ENCODE peak calls at places on chromosome 3, in nine cellular contexts. One of them, this sample, is unnamed.

GRCh38 chr3:9156604-9157003 is 92.8 kb downstream of the SRGAP3 start:
- DNase-seq in cardiac muscle cell: no peak
- DNase-seq in T follicular helper cell: no peak
- DNase-seq in stimulated activated effector memory CD8-positive, alpha-beta T cell treated with anti-CD3 and anti-CD28 coated beads, Interleukin-12 subunit alpha, Interleukin-12 subunit beta, amount 100 ng/mL, for 72 hours: no peak
- DNase-seq in retina: no peak
- DNase-seq in WTC11: no peak
- DNase-seq in neural progenitor cell: no peak
- DNase-seq in H4: no peak
- DNase-seq in stimulated activated CD8-positive, alpha-beta memory T cell treated with anti-CD3 and anti-CD28 coated beads, Interleukin-4, amount 100 ng/mL, for 24 hours: no peak
- DNase-seq in this sample: no peak

GRCh38 chr3:188881954-188882641 is 289.7 kb upstream of the TPRG1 start:
- DNase-seq in cardiac muscle cell: no peak
- DNase-seq in T follicular helper cell: no peak
- DNase-seq in stimulated activated effector memory CD8-positive, alpha-beta T cell treated with anti-CD3 and anti-CD28 coated beads, Interleukin-12 subunit alpha, Interleukin-12 subunit beta, amount 100 ng/mL, for 72 hours: no peak
- DNase-seq in retina: no peak
- DNase-seq in WTC11: no peak
- DNase-seq in neural progenitor cell: no peak
- DNase-seq in H4: peak
- DNase-seq in stimulated activated CD8-positive, alpha-beta memory T cell treated with anti-CD3 and anti-CD28 coated beads, Interleukin-4, amount 100 ng/mL, for 24 hours: no peak
- DNase-seq in this sample: no peak

GRCh38 chr3:142863010-142863787 is 25.7 kb downstream of the PCOLCE2 start:
- DNase-seq in cardiac muscle cell: no peak
- DNase-seq in T follicular helper cell: no peak
- DNase-seq in stimulated activated effector memory CD8-positive, alpha-beta T cell treated with anti-CD3 and anti-CD28 coated beads, Interleukin-12 subunit alpha, Interleukin-12 subunit beta, amount 100 ng/mL, for 72 hours: no peak
- DNase-seq in retina: no peak
- DNase-seq in WTC11: no peak
- DNase-seq in neural progenitor cell: peak
- DNase-seq in H4: peak
- DNase-seq in stimulated activated CD8-positive, alpha-beta memory T cell treated with anti-CD3 and anti-CD28 coated beads, Interleukin-4, amount 100 ng/mL, for 24 hours: no peak
- DNase-seq in this sample: no peak

GRCh38 chr3:110180733-110181132 is 843.4 kb upstream of the DPPA4 start:
- DNase-seq in cardiac muscle cell: no peak
- DNase-seq in T follicular helper cell: no peak
- DNase-seq in stimulated activated effector memory CD8-positive, alpha-beta T cell treated with anti-CD3 and anti-CD28 coated beads, Interleukin-12 subunit alpha, Interleukin-12 subunit beta, amount 100 ng/mL, for 72 hours: no peak
- DNase-seq in retina: no peak
- DNase-seq in WTC11: no peak
- DNase-seq in neural progenitor cell: no peak
- DNase-seq in H4: no peak
- DNase-seq in stimulated activated CD8-positive, alpha-beta memory T cell treated with anti-CD3 and anti-CD28 coated beads, Interleukin-4, amount 100 ng/mL, for 24 hours: no peak
- DNase-seq in this sample: no peak

GRCh38 chr3:12658593-12659058 is 5.3 kb downstream of the RAF1 start:
- DNase-seq in cardiac muscle cell: peak
- DNase-seq in T follicular helper cell: no peak
- DNase-seq in stimulated activated effector memory CD8-positive, alpha-beta T cell treated with anti-CD3 and anti-CD28 coated beads, Interleukin-12 subunit alpha, Interleukin-12 subunit beta, amount 100 ng/mL, for 72 hours: no peak
- DNase-seq in retina: no peak
- DNase-seq in WTC11: no peak
- DNase-seq in neural progenitor cell: no peak
- DNase-seq in H4: peak
- DNase-seq in stimulated activated CD8-positive, alpha-beta memory T cell treated with anti-CD3 and anti-CD28 coated beads, Interleukin-4, amount 100 ng/mL, for 24 hours: no peak
- DNase-seq in this sample: no peak

GRCh38 chr3:116863842-116864626 is 154.5 kb downstream of the TUSC7 start:
- DNase-seq in cardiac muscle cell: peak
- DNase-seq in T follicular helper cell: no peak
- DNase-seq in stimulated activated effector memory CD8-positive, alpha-beta T cell treated with anti-CD3 and anti-CD28 coated beads, Interleukin-12 subunit alpha, Interleukin-12 subunit beta, amount 100 ng/mL, for 72 hours: no peak
- DNase-seq in retina: peak
- DNase-seq in WTC11: peak
- DNase-seq in neural progenitor cell: peak
- DNase-seq in H4: peak
- DNase-seq in stimulated activated CD8-positive, alpha-beta memory T cell treated with anti-CD3 and anti-CD28 coated beads, Interleukin-4, amount 100 ng/mL, for 24 hours: no peak
- DNase-seq in this sample: no peak

GRCh38 chr3:13647314-13648059 is 98.6 kb downstream of the FBLN2 start:
- DNase-seq in cardiac muscle cell: no peak
- DNase-seq in T follicular helper cell: no peak
- DNase-seq in stimulated activated effector memory CD8-positive, alpha-beta T cell treated with anti-CD3 and anti-CD28 coated beads, Interleukin-12 subunit alpha, Interleukin-12 subunit beta, amount 100 ng/mL, for 72 hours: no peak
- DNase-seq in retina: no peak
- DNase-seq in WTC11: no peak
- DNase-seq in neural progenitor cell: no peak
- DNase-seq in H4: no peak
- DNase-seq in stimulated activated CD8-positive, alpha-beta memory T cell treated with anti-CD3 and anti-CD28 coated beads, Interleukin-4, amount 100 ng/mL, for 24 hours: no peak
- DNase-seq in this sample: no peak

GRCh38 chr3:25151497-25151896 is 276.6 kb upstream of the RARB start:
- DNase-seq in cardiac muscle cell: no peak
- DNase-seq in T follicular helper cell: no peak
- DNase-seq in stimulated activated effector memory CD8-positive, alpha-beta T cell treated with anti-CD3 and anti-CD28 coated beads, Interleukin-12 subunit alpha, Interleukin-12 subunit beta, amount 100 ng/mL, for 72 hours: no peak
- DNase-seq in retina: no peak
- DNase-seq in WTC11: no peak
- DNase-seq in neural progenitor cell: no peak
- DNase-seq in H4: peak
- DNase-seq in stimulated activated CD8-positive, alpha-beta memory T cell treated with anti-CD3 and anti-CD28 coated beads, Interleukin-4, amount 100 ng/mL, for 24 hours: no peak
- DNase-seq in this sample: no peak

GRCh38 chr3:186381424-186382216 is 19.6 kb upstream of the DGKG start:
- DNase-seq in cardiac muscle cell: no peak
- DNase-seq in T follicular helper cell: no peak
- DNase-seq in stimulated activated effector memory CD8-positive, alpha-beta T cell treated with anti-CD3 and anti-CD28 coated beads, Interleukin-12 subunit alpha, Interleukin-12 subunit beta, amount 100 ng/mL, for 72 hours: no peak
- DNase-seq in retina: no peak
- DNase-seq in WTC11: no peak
- DNase-seq in neural progenitor cell: no peak
- DNase-seq in H4: no peak
- DNase-seq in stimulated activated CD8-positive, alpha-beta memory T cell treated with anti-CD3 and anti-CD28 coated beads, Interleukin-4, amount 100 ng/mL, for 24 hours: no peak
- DNase-seq in this sample: no peak

GRCh38 chr3:155138677-155139076 is 58.6 kb downstream of the MME start:
- DNase-seq in cardiac muscle cell: no peak
- DNase-seq in T follicular helper cell: no peak
- DNase-seq in stimulated activated effector memory CD8-positive, alpha-beta T cell treated with anti-CD3 and anti-CD28 coated beads, Interleukin-12 subunit alpha, Interleukin-12 subunit beta, amount 100 ng/mL, for 72 hours: no peak
- DNase-seq in retina: no peak
- DNase-seq in WTC11: no peak
- DNase-seq in neural progenitor cell: no peak
- DNase-seq in H4: no peak
- DNase-seq in stimulated activated CD8-positive, alpha-beta memory T cell treated with anti-CD3 and anti-CD28 coated beads, Interleukin-4, amount 100 ng/mL, for 24 hours: no peak
- DNase-seq in this sample: no peak

GRCh38 chr3:176595307-176595706 is 602.0 kb downstream of the TBL1XR1 start:
- DNase-seq in cardiac muscle cell: no peak
- DNase-seq in T follicular helper cell: no peak
- DNase-seq in stimulated activated effector memory CD8-positive, alpha-beta T cell treated with anti-CD3 and anti-CD28 coated beads, Interleukin-12 subunit alpha, Interleukin-12 subunit beta, amount 100 ng/mL, for 72 hours: no peak
- DNase-seq in retina: no peak
- DNase-seq in WTC11: no peak
- DNase-seq in neural progenitor cell: no peak
- DNase-seq in H4: no peak
- DNase-seq in stimulated activated CD8-positive, alpha-beta memory T cell treated with anti-CD3 and anti-CD28 coated beads, Interleukin-4, amount 100 ng/mL, for 24 hours: no peak
- DNase-seq in this sample: no peak

GRCh38 chr3:153284282-153284938 is 122.4 kb downstream of the RAP2B start:
- DNase-seq in cardiac muscle cell: no peak
- DNase-seq in T follicular helper cell: peak
- DNase-seq in stimulated activated effector memory CD8-positive, alpha-beta T cell treated with anti-CD3 and anti-CD28 coated beads, Interleukin-12 subunit alpha, Interleukin-12 subunit beta, amount 100 ng/mL, for 72 hours: no peak
- DNase-seq in retina: no peak
- DNase-seq in WTC11: no peak
- DNase-seq in neural progenitor cell: no peak
- DNase-seq in H4: peak
- DNase-seq in stimulated activated CD8-positive, alpha-beta memory T cell treated with anti-CD3 and anti-CD28 coated beads, Interleukin-4, amount 100 ng/mL, for 24 hours: peak
- DNase-seq in this sample: no peak

GRCh38 chr3:15064299-15064834 is 748 bp downstream of the MRPS25 start:
- DNase-seq in cardiac muscle cell: no peak
- DNase-seq in T follicular helper cell: no peak
- DNase-seq in stimulated activated effector memory CD8-positive, alpha-beta T cell treated with anti-CD3 and anti-CD28 coated beads, Interleukin-12 subunit alpha, Interleukin-12 subunit beta, amount 100 ng/mL, for 72 hours: no peak
- DNase-seq in retina: peak
- DNase-seq in WTC11: no peak
- DNase-seq in neural progenitor cell: peak
- DNase-seq in H4: no peak
- DNase-seq in stimulated activated CD8-positive, alpha-beta memory T cell treated with anti-CD3 and anti-CD28 coated beads, Interleukin-4, amount 100 ng/mL, for 24 hours: no peak
- DNase-seq in this sample: no peak

GRCh38 chr3:41846850-41847249 is 115.1 kb downstream of the ULK4 start:
- DNase-seq in cardiac muscle cell: no peak
- DNase-seq in T follicular helper cell: no peak
- DNase-seq in stimulated activated effector memory CD8-positive, alpha-beta T cell treated with anti-CD3 and anti-CD28 coated beads, Interleukin-12 subunit alpha, Interleukin-12 subunit beta, amount 100 ng/mL, for 72 hours: no peak
- DNase-seq in retina: no peak
- DNase-seq in WTC11: no peak
- DNase-seq in neural progenitor cell: no peak
- DNase-seq in H4: no peak
- DNase-seq in stimulated activated CD8-positive, alpha-beta memory T cell treated with anti-CD3 and anti-CD28 coated beads, Interleukin-4, amount 100 ng/mL, for 24 hours: no peak
- DNase-seq in this sample: no peak

GRCh38 chr3:46965151-46965550 is 11.4 kb downstream of the CCDC12 start:
- DNase-seq in cardiac muscle cell: no peak
- DNase-seq in T follicular helper cell: no peak
- DNase-seq in stimulated activated effector memory CD8-positive, alpha-beta T cell treated with anti-CD3 and anti-CD28 coated beads, Interleukin-12 subunit alpha, Interleukin-12 subunit beta, amount 100 ng/mL, for 72 hours: no peak
- DNase-seq in retina: no peak
- DNase-seq in WTC11: no peak
- DNase-seq in neural progenitor cell: no peak
- DNase-seq in H4: no peak
- DNase-seq in stimulated activated CD8-positive, alpha-beta memory T cell treated with anti-CD3 and anti-CD28 coated beads, Interleukin-4, amount 100 ng/mL, for 24 hours: no peak
- DNase-seq in this sample: no peak

GRCh38 chr3:47961815-47962606 is 54.2 kb downstream of the MAP4 start:
- DNase-seq in cardiac muscle cell: no peak
- DNase-seq in T follicular helper cell: peak
- DNase-seq in stimulated activated effector memory CD8-positive, alpha-beta T cell treated with anti-CD3 and anti-CD28 coated beads, Interleukin-12 subunit alpha, Interleukin-12 subunit beta, amount 100 ng/mL, for 72 hours: no peak
- DNase-seq in retina: no peak
- DNase-seq in WTC11: peak
- DNase-seq in neural progenitor cell: no peak
- DNase-seq in H4: peak
- DNase-seq in stimulated activated CD8-positive, alpha-beta memory T cell treated with anti-CD3 and anti-CD28 coated beads, Interleukin-4, amount 100 ng/mL, for 24 hours: no peak
- DNase-seq in this sample: no peak

GRCh38 chr3:181896605-181897004 is 184.9 kb downstream of the SOX2 start:
- DNase-seq in cardiac muscle cell: no peak
- DNase-seq in T follicular helper cell: no peak
- DNase-seq in stimulated activated effector memory CD8-positive, alpha-beta T cell treated with anti-CD3 and anti-CD28 coated beads, Interleukin-12 subunit alpha, Interleukin-12 subunit beta, amount 100 ng/mL, for 72 hours: no peak
- DNase-seq in retina: no peak
- DNase-seq in WTC11: no peak
- DNase-seq in neural progenitor cell: no peak
- DNase-seq in H4: no peak
- DNase-seq in stimulated activated CD8-positive, alpha-beta memory T cell treated with anti-CD3 and anti-CD28 coated beads, Interleukin-4, amount 100 ng/mL, for 24 hours: no peak
- DNase-seq in this sample: no peak

GRCh38 chr3:57820479-57820878 is 64.4 kb downstream of the SLMAP start:
- DNase-seq in cardiac muscle cell: no peak
- DNase-seq in T follicular helper cell: no peak
- DNase-seq in stimulated activated effector memory CD8-positive, alpha-beta T cell treated with anti-CD3 and anti-CD28 coated beads, Interleukin-12 subunit alpha, Interleukin-12 subunit beta, amount 100 ng/mL, for 72 hours: no peak
- DNase-seq in retina: no peak
- DNase-seq in WTC11: no peak
- DNase-seq in neural progenitor cell: no peak
- DNase-seq in H4: no peak
- DNase-seq in stimulated activated CD8-positive, alpha-beta memory T cell treated with anti-CD3 and anti-CD28 coated beads, Interleukin-4, amount 100 ng/mL, for 24 hours: no peak
- DNase-seq in this sample: no peak

GRCh38 chr3:34011171-34012101 is 213.0 kb downstream of the PDCD6IP start:
- DNase-seq in cardiac muscle cell: no peak
- DNase-seq in T follicular helper cell: no peak
- DNase-seq in stimulated activated effector memory CD8-positive, alpha-beta T cell treated with anti-CD3 and anti-CD28 coated beads, Interleukin-12 subunit alpha, Interleukin-12 subunit beta, amount 100 ng/mL, for 72 hours: no peak
- DNase-seq in retina: no peak
- DNase-seq in WTC11: no peak
- DNase-seq in neural progenitor cell: peak
- DNase-seq in H4: peak
- DNase-seq in stimulated activated CD8-positive, alpha-beta memory T cell treated with anti-CD3 and anti-CD28 coated beads, Interleukin-4, amount 100 ng/mL, for 24 hours: no peak
- DNase-seq in this sample: no peak

GRCh38 chr3:187264946-187265345 is 26.6 kb downstream of the MASP1 start:
- DNase-seq in cardiac muscle cell: no peak
- DNase-seq in T follicular helper cell: no peak
- DNase-seq in stimulated activated effector memory CD8-positive, alpha-beta T cell treated with anti-CD3 and anti-CD28 coated beads, Interleukin-12 subunit alpha, Interleukin-12 subunit beta, amount 100 ng/mL, for 72 hours: no peak
- DNase-seq in retina: no peak
- DNase-seq in WTC11: no peak
- DNase-seq in neural progenitor cell: no peak
- DNase-seq in H4: no peak
- DNase-seq in stimulated activated CD8-positive, alpha-beta memory T cell treated with anti-CD3 and anti-CD28 coated beads, Interleukin-4, amount 100 ng/mL, for 24 hours: no peak
- DNase-seq in this sample: no peak

GRCh38 chr3:55489804-55490132 is 2.7 kb upstream of the WNT5A start:
- DNase-seq in cardiac muscle cell: peak
- DNase-seq in T follicular helper cell: no peak
- DNase-seq in stimulated activated effector memory CD8-positive, alpha-beta T cell treated with anti-CD3 and anti-CD28 coated beads, Interleukin-12 subunit alpha, Interleukin-12 subunit beta, amount 100 ng/mL, for 72 hours: no peak
- DNase-seq in retina: peak
- DNase-seq in WTC11: peak
- DNase-seq in neural progenitor cell: peak
- DNase-seq in H4: no peak
- DNase-seq in stimulated activated CD8-positive, alpha-beta memory T cell treated with anti-CD3 and anti-CD28 coated beads, Interleukin-4, amount 100 ng/mL, for 24 hours: no peak
- DNase-seq in this sample: no peak

GRCh38 chr3:194565597-194566190 is 67.5 kb downstream of the TMEM44 start:
- DNase-seq in cardiac muscle cell: no peak
- DNase-seq in T follicular helper cell: no peak
- DNase-seq in stimulated activated effector memory CD8-positive, alpha-beta T cell treated with anti-CD3 and anti-CD28 coated beads, Interleukin-12 subunit alpha, Interleukin-12 subunit beta, amount 100 ng/mL, for 72 hours: no peak
- DNase-seq in retina: no peak
- DNase-seq in WTC11: no peak
- DNase-seq in neural progenitor cell: no peak
- DNase-seq in H4: peak
- DNase-seq in stimulated activated CD8-positive, alpha-beta memory T cell treated with anti-CD3 and anti-CD28 coated beads, Interleukin-4, amount 100 ng/mL, for 24 hours: no peak
- DNase-seq in this sample: no peak

GRCh38 chr3:10286596-10287295 is 6.0 kb downstream of the GHRL start:
- DNase-seq in cardiac muscle cell: no peak
- DNase-seq in T follicular helper cell: no peak
- DNase-seq in stimulated activated effector memory CD8-positive, alpha-beta T cell treated with anti-CD3 and anti-CD28 coated beads, Interleukin-12 subunit alpha, Interleukin-12 subunit beta, amount 100 ng/mL, for 72 hours: peak
- DNase-seq in retina: peak
- DNase-seq in WTC11: no peak
- DNase-seq in neural progenitor cell: peak
- DNase-seq in H4: peak
- DNase-seq in stimulated activated CD8-positive, alpha-beta memory T cell treated with anti-CD3 and anti-CD28 coated beads, Interleukin-4, amount 100 ng/mL, for 24 hours: no peak
- DNase-seq in this sample: no peak

GRCh38 chr3:64935995-64936394 is 248.2 kb upstream of the ADAMTS9 start:
- DNase-seq in cardiac muscle cell: no peak
- DNase-seq in T follicular helper cell: no peak
- DNase-seq in stimulated activated effector memory CD8-positive, alpha-beta T cell treated with anti-CD3 and anti-CD28 coated beads, Interleukin-12 subunit alpha, Interleukin-12 subunit beta, amount 100 ng/mL, for 72 hours: no peak
- DNase-seq in retina: no peak
- DNase-seq in WTC11: no peak
- DNase-seq in neural progenitor cell: no peak
- DNase-seq in H4: no peak
- DNase-seq in stimulated activated CD8-positive, alpha-beta memory T cell treated with anti-CD3 and anti-CD28 coated beads, Interleukin-4, amount 100 ng/mL, for 24 hours: no peak
- DNase-seq in this sample: no peak

GRCh38 chr3:182567666-182568065 is 225.6 kb upstream of the ATP11B start:
- DNase-seq in cardiac muscle cell: no peak
- DNase-seq in T follicular helper cell: no peak
- DNase-seq in stimulated activated effector memory CD8-positive, alpha-beta T cell treated with anti-CD3 and anti-CD28 coated beads, Interleukin-12 subunit alpha, Interleukin-12 subunit beta, amount 100 ng/mL, for 72 hours: no peak
- DNase-seq in retina: peak
- DNase-seq in WTC11: peak
- DNase-seq in neural progenitor cell: peak
- DNase-seq in H4: no peak
- DNase-seq in stimulated activated CD8-positive, alpha-beta memory T cell treated with anti-CD3 and anti-CD28 coated beads, Interleukin-4, amount 100 ng/mL, for 24 hours: no peak
- DNase-seq in this sample: no peak

GRCh38 chr3:112001516-112001915 is 2.8 kb downstream of the TAGLN3 start:
- DNase-seq in cardiac muscle cell: no peak
- DNase-seq in T follicular helper cell: no peak
- DNase-seq in stimulated activated effector memory CD8-positive, alpha-beta T cell treated with anti-CD3 and anti-CD28 coated beads, Interleukin-12 subunit alpha, Interleukin-12 subunit beta, amount 100 ng/mL, for 72 hours: no peak
- DNase-seq in retina: peak
- DNase-seq in WTC11: no peak
- DNase-seq in neural progenitor cell: no peak
- DNase-seq in H4: no peak
- DNase-seq in stimulated activated CD8-positive, alpha-beta memory T cell treated with anti-CD3 and anti-CD28 coated beads, Interleukin-4, amount 100 ng/mL, for 24 hours: no peak
- DNase-seq in this sample: no peak

GRCh38 chr3:41418961-41419691 is 219.8 kb downstream of the CTNNB1 start:
- DNase-seq in cardiac muscle cell: no peak
- DNase-seq in T follicular helper cell: no peak
- DNase-seq in stimulated activated effector memory CD8-positive, alpha-beta T cell treated with anti-CD3 and anti-CD28 coated beads, Interleukin-12 subunit alpha, Interleukin-12 subunit beta, amount 100 ng/mL, for 72 hours: no peak
- DNase-seq in retina: no peak
- DNase-seq in WTC11: no peak
- DNase-seq in neural progenitor cell: peak
- DNase-seq in H4: peak
- DNase-seq in stimulated activated CD8-positive, alpha-beta memory T cell treated with anti-CD3 and anti-CD28 coated beads, Interleukin-4, amount 100 ng/mL, for 24 hours: no peak
- DNase-seq in this sample: no peak

GRCh38 chr3:41180396-41180795 is 18.9 kb upstream of the CTNNB1 start:
- DNase-seq in cardiac muscle cell: no peak
- DNase-seq in T follicular helper cell: no peak
- DNase-seq in stimulated activated effector memory CD8-positive, alpha-beta T cell treated with anti-CD3 and anti-CD28 coated beads, Interleukin-12 subunit alpha, Interleukin-12 subunit beta, amount 100 ng/mL, for 72 hours: no peak
- DNase-seq in retina: no peak
- DNase-seq in WTC11: no peak
- DNase-seq in neural progenitor cell: no peak
- DNase-seq in H4: no peak
- DNase-seq in stimulated activated CD8-positive, alpha-beta memory T cell treated with anti-CD3 and anti-CD28 coated beads, Interleukin-4, amount 100 ng/mL, for 24 hours: no peak
- DNase-seq in this sample: no peak

GRCh38 chr3:125120370-125121122 is 64.7 kb upstream of the HEG1 start:
- DNase-seq in cardiac muscle cell: no peak
- DNase-seq in T follicular helper cell: no peak
- DNase-seq in stimulated activated effector memory CD8-positive, alpha-beta T cell treated with anti-CD3 and anti-CD28 coated beads, Interleukin-12 subunit alpha, Interleukin-12 subunit beta, amount 100 ng/mL, for 72 hours: no peak
- DNase-seq in retina: peak
- DNase-seq in WTC11: peak
- DNase-seq in neural progenitor cell: peak
- DNase-seq in H4: no peak
- DNase-seq in stimulated activated CD8-positive, alpha-beta memory T cell treated with anti-CD3 and anti-CD28 coated beads, Interleukin-4, amount 100 ng/mL, for 24 hours: no peak
- DNase-seq in this sample: no peak

GRCh38 chr3:149234671-149235245 is 13.1 kb upstream of the CP start:
- DNase-seq in cardiac muscle cell: no peak
- DNase-seq in T follicular helper cell: no peak
- DNase-seq in stimulated activated effector memory CD8-positive, alpha-beta T cell treated with anti-CD3 and anti-CD28 coated beads, Interleukin-12 subunit alpha, Interleukin-12 subunit beta, amount 100 ng/mL, for 72 hours: no peak
- DNase-seq in retina: no peak
- DNase-seq in WTC11: no peak
- DNase-seq in neural progenitor cell: no peak
- DNase-seq in H4: no peak
- DNase-seq in stimulated activated CD8-positive, alpha-beta memory T cell treated with anti-CD3 and anti-CD28 coated beads, Interleukin-4, amount 100 ng/mL, for 24 hours: no peak
- DNase-seq in this sample: no peak

GRCh38 chr3:190070623-190071347 is 49.9 kb downstream of the P3H2 start:
- DNase-seq in cardiac muscle cell: no peak
- DNase-seq in T follicular helper cell: no peak
- DNase-seq in stimulated activated effector memory CD8-positive, alpha-beta T cell treated with anti-CD3 and anti-CD28 coated beads, Interleukin-12 subunit alpha, Interleukin-12 subunit beta, amount 100 ng/mL, for 72 hours: no peak
- DNase-seq in retina: no peak
- DNase-seq in WTC11: no peak
- DNase-seq in neural progenitor cell: no peak
- DNase-seq in H4: no peak
- DNase-seq in stimulated activated CD8-positive, alpha-beta memory T cell treated with anti-CD3 and anti-CD28 coated beads, Interleukin-4, amount 100 ng/mL, for 24 hours: no peak
- DNase-seq in this sample: no peak